ENCODE peak calls at places on chromosome 13, in eight cellular contexts. One of them, this sample, is unnamed.

GRCh38 chr13:22735381-22735995 is 445.3 kb upstream of the SGCG start:
- ATAC-seq in T-helper 17 cell: no peak
- ATAC-seq in CD4-positive, alpha-beta T cell: no peak
- ATAC-seq in T-cell: no peak
- ATAC-seq in activated CD8-positive, alpha-beta T cell treated with anti-CD3 and anti-CD28 coated beads, Interleukin-2, amount 10 ng/mL, durations not matched to agents 7 days and 5 days: no peak
- ATAC-seq in naive thymus-derived CD8-positive, alpha-beta T cell: no peak
- ATAC-seq in activated naive CD8-positive, alpha-beta T cell treated with anti-CD3 and anti-CD28 coated beads, Interleukin-2, amount 50 U/mL, for 24 hours: no peak
- ATAC-seq in omental fat pad: no peak
- ATAC-seq in this sample: no peak

GRCh38 chr13:91358384-91358776 is 10.9 kb downstream of the MIR17HG start:
- ATAC-seq in naive thymus-derived CD8-positive, alpha-beta T cell: no peak
- ATAC-seq in omental fat pad: no peak
- ATAC-seq in T-helper 17 cell: no peak
- ATAC-seq in activated CD8-positive, alpha-beta T cell treated with anti-CD3 and anti-CD28 coated beads, Interleukin-2, amount 10 ng/mL, durations not matched to agents 7 days and 5 days: no peak
- ATAC-seq in CD4-positive, alpha-beta T cell: no peak
- ATAC-seq in activated naive CD8-positive, alpha-beta T cell treated with anti-CD3 and anti-CD28 coated beads, Interleukin-2, amount 50 U/mL, for 24 hours: no peak
- ATAC-seq in T-cell: no peak
- ATAC-seq in this sample: peak; percentile 8

GRCh38 chr13:100490692-100491091 is 97.9 kb downstream of the GGACT start:
- ATAC-seq in naive thymus-derived CD8-positive, alpha-beta T cell: no peak
- ATAC-seq in T-cell: no peak
- ATAC-seq in omental fat pad: no peak
- ATAC-seq in CD4-positive, alpha-beta T cell: no peak
- ATAC-seq in T-helper 17 cell: no peak
- ATAC-seq in activated naive CD8-positive, alpha-beta T cell treated with anti-CD3 and anti-CD28 coated beads, Interleukin-2, amount 50 U/mL, for 24 hours: no peak
- ATAC-seq in activated CD8-positive, alpha-beta T cell treated with anti-CD3 and anti-CD28 coated beads, Interleukin-2, amount 10 ng/mL, durations not matched to agents 7 days and 5 days: no peak
- ATAC-seq in this sample: no peak

GRCh38 chr13:50449465-50449864 is 394.0 kb downstream of the DLEU7 start:
- ATAC-seq in activated naive CD8-positive, alpha-beta T cell treated with anti-CD3 and anti-CD28 coated beads, Interleukin-2, amount 50 U/mL, for 24 hours: peak; percentile 80
- ATAC-seq in T-cell: no peak
- ATAC-seq in omental fat pad: no peak
- ATAC-seq in activated CD8-positive, alpha-beta T cell treated with anti-CD3 and anti-CD28 coated beads, Interleukin-2, amount 10 ng/mL, durations not matched to agents 7 days and 5 days: no peak
- ATAC-seq in CD4-positive, alpha-beta T cell: no peak
- ATAC-seq in T-helper 17 cell: no peak
- ATAC-seq in naive thymus-derived CD8-positive, alpha-beta T cell: no peak
- ATAC-seq in this sample: no peak

GRCh38 chr13:38417727-38418126 is 68.1 kb downstream of the UFM1 start:
- ATAC-seq in activated naive CD8-positive, alpha-beta T cell treated with anti-CD3 and anti-CD28 coated beads, Interleukin-2, amount 50 U/mL, for 24 hours: peak; percentile 63
- ATAC-seq in CD4-positive, alpha-beta T cell: no peak
- ATAC-seq in omental fat pad: no peak
- ATAC-seq in naive thymus-derived CD8-positive, alpha-beta T cell: no peak
- ATAC-seq in T-cell: no peak
- ATAC-seq in T-helper 17 cell: peak; percentile 25
- ATAC-seq in activated CD8-positive, alpha-beta T cell treated with anti-CD3 and anti-CD28 coated beads, Interleukin-2, amount 10 ng/mL, durations not matched to agents 7 days and 5 days: peak; percentile 51
- ATAC-seq in this sample: peak; percentile 58

GRCh38 chr13:113393572-113394503 is 29.9 kb upstream of the GRTP1 start:
- ATAC-seq in activated naive CD8-positive, alpha-beta T cell treated with anti-CD3 and anti-CD28 coated beads, Interleukin-2, amount 50 U/mL, for 24 hours: peak; percentile 95
- ATAC-seq in naive thymus-derived CD8-positive, alpha-beta T cell: peak; percentile 95
- ATAC-seq in T-cell: peak; percentile 95
- ATAC-seq in T-helper 17 cell: peak; percentile 99
- ATAC-seq in activated CD8-positive, alpha-beta T cell treated with anti-CD3 and anti-CD28 coated beads, Interleukin-2, amount 10 ng/mL, durations not matched to agents 7 days and 5 days: peak; percentile 98
- ATAC-seq in CD4-positive, alpha-beta T cell: peak; percentile 96
- ATAC-seq in omental fat pad: peak; percentile 85
- ATAC-seq in this sample: peak; percentile 97

GRCh38 chr13:33109319-33109718 is 93.1 kb downstream of the KL start:
- ATAC-seq in CD4-positive, alpha-beta T cell: no peak
- ATAC-seq in omental fat pad: no peak
- ATAC-seq in T-helper 17 cell: no peak
- ATAC-seq in naive thymus-derived CD8-positive, alpha-beta T cell: no peak
- ATAC-seq in activated CD8-positive, alpha-beta T cell treated with anti-CD3 and anti-CD28 coated beads, Interleukin-2, amount 10 ng/mL, durations not matched to agents 7 days and 5 days: no peak
- ATAC-seq in activated naive CD8-positive, alpha-beta T cell treated with anti-CD3 and anti-CD28 coated beads, Interleukin-2, amount 50 U/mL, for 24 hours: no peak
- ATAC-seq in T-cell: no peak
- ATAC-seq in this sample: no peak

GRCh38 chr13:77507931-77508776 is 27.4 kb upstream of the SCEL start:
- ATAC-seq in T-cell: no peak
- ATAC-seq in T-helper 17 cell: no peak
- ATAC-seq in omental fat pad: peak; percentile 50
- ATAC-seq in activated CD8-positive, alpha-beta T cell treated with anti-CD3 and anti-CD28 coated beads, Interleukin-2, amount 10 ng/mL, durations not matched to agents 7 days and 5 days: no peak
- ATAC-seq in naive thymus-derived CD8-positive, alpha-beta T cell: no peak
- ATAC-seq in CD4-positive, alpha-beta T cell: no peak
- ATAC-seq in activated naive CD8-positive, alpha-beta T cell treated with anti-CD3 and anti-CD28 coated beads, Interleukin-2, amount 50 U/mL, for 24 hours: peak; percentile 61
- ATAC-seq in this sample: peak; percentile 88

GRCh38 chr13:49791753-49792549 is 531 bp downstream of the KPNA3 start:
- ATAC-seq in CD4-positive, alpha-beta T cell: no peak
- ATAC-seq in activated naive CD8-positive, alpha-beta T cell treated with anti-CD3 and anti-CD28 coated beads, Interleukin-2, amount 50 U/mL, for 24 hours: peak; percentile 12
- ATAC-seq in T-helper 17 cell: no peak
- ATAC-seq in activated CD8-positive, alpha-beta T cell treated with anti-CD3 and anti-CD28 coated beads, Interleukin-2, amount 10 ng/mL, durations not matched to agents 7 days and 5 days: peak; percentile 18
- ATAC-seq in naive thymus-derived CD8-positive, alpha-beta T cell: peak; percentile 11
- ATAC-seq in omental fat pad: peak; percentile 21
- ATAC-seq in T-cell: no peak
- ATAC-seq in this sample: peak; percentile 10

GRCh38 chr13:50341526-50341925 is 326.3 kb downstream of the KCNRG start:
- ATAC-seq in CD4-positive, alpha-beta T cell: no peak
- ATAC-seq in T-cell: no peak
- ATAC-seq in activated CD8-positive, alpha-beta T cell treated with anti-CD3 and anti-CD28 coated beads, Interleukin-2, amount 10 ng/mL, durations not matched to agents 7 days and 5 days: no peak
- ATAC-seq in activated naive CD8-positive, alpha-beta T cell treated with anti-CD3 and anti-CD28 coated beads, Interleukin-2, amount 50 U/mL, for 24 hours: no peak
- ATAC-seq in T-helper 17 cell: no peak
- ATAC-seq in omental fat pad: no peak
- ATAC-seq in naive thymus-derived CD8-positive, alpha-beta T cell: no peak
- ATAC-seq in this sample: no peak

GRCh38 chr13:113220877-113221276 is 11.5 kb downstream of the CUL4A start:
- ATAC-seq in T-helper 17 cell: peak; percentile 51
- ATAC-seq in omental fat pad: no peak
- ATAC-seq in naive thymus-derived CD8-positive, alpha-beta T cell: peak; percentile 50
- ATAC-seq in activated CD8-positive, alpha-beta T cell treated with anti-CD3 and anti-CD28 coated beads, Interleukin-2, amount 10 ng/mL, durations not matched to agents 7 days and 5 days: no peak
- ATAC-seq in CD4-positive, alpha-beta T cell: peak; percentile 54
- ATAC-seq in activated naive CD8-positive, alpha-beta T cell treated with anti-CD3 and anti-CD28 coated beads, Interleukin-2, amount 50 U/mL, for 24 hours: no peak
- ATAC-seq in T-cell: peak; percentile 49
- ATAC-seq in this sample: peak; percentile 36

GRCh38 chr13:99992376-99992775 is 10.8 kb downstream of the ZIC2 start:
- ATAC-seq in activated CD8-positive, alpha-beta T cell treated with anti-CD3 and anti-CD28 coated beads, Interleukin-2, amount 10 ng/mL, durations not matched to agents 7 days and 5 days: no peak
- ATAC-seq in CD4-positive, alpha-beta T cell: no peak
- ATAC-seq in naive thymus-derived CD8-positive, alpha-beta T cell: no peak
- ATAC-seq in T-cell: no peak
- ATAC-seq in activated naive CD8-positive, alpha-beta T cell treated with anti-CD3 and anti-CD28 coated beads, Interleukin-2, amount 50 U/mL, for 24 hours: no peak
- ATAC-seq in omental fat pad: no peak
- ATAC-seq in T-helper 17 cell: no peak
- ATAC-seq in this sample: no peak

GRCh38 chr13:111346281-111346680 is 25.8 kb downstream of the TEX29 start:
- ATAC-seq in CD4-positive, alpha-beta T cell: no peak
- ATAC-seq in T-helper 17 cell: no peak
- ATAC-seq in activated naive CD8-positive, alpha-beta T cell treated with anti-CD3 and anti-CD28 coated beads, Interleukin-2, amount 50 U/mL, for 24 hours: no peak
- ATAC-seq in naive thymus-derived CD8-positive, alpha-beta T cell: no peak
- ATAC-seq in T-cell: no peak
- ATAC-seq in omental fat pad: no peak
- ATAC-seq in activated CD8-positive, alpha-beta T cell treated with anti-CD3 and anti-CD28 coated beads, Interleukin-2, amount 10 ng/mL, durations not matched to agents 7 days and 5 days: no peak
- ATAC-seq in this sample: no peak

GRCh38 chr13:51688937-51689336 is 104.7 kb downstream of the WDFY2 start:
- ATAC-seq in CD4-positive, alpha-beta T cell: no peak
- ATAC-seq in omental fat pad: no peak
- ATAC-seq in T-helper 17 cell: no peak
- ATAC-seq in T-cell: no peak
- ATAC-seq in naive thymus-derived CD8-positive, alpha-beta T cell: no peak
- ATAC-seq in activated CD8-positive, alpha-beta T cell treated with anti-CD3 and anti-CD28 coated beads, Interleukin-2, amount 10 ng/mL, durations not matched to agents 7 days and 5 days: no peak
- ATAC-seq in activated naive CD8-positive, alpha-beta T cell treated with anti-CD3 and anti-CD28 coated beads, Interleukin-2, amount 50 U/mL, for 24 hours: no peak
- ATAC-seq in this sample: no peak

GRCh38 chr13:99196466-99197256 is 4.0 kb upstream of the UBAC2 start:
- ATAC-seq in activated CD8-positive, alpha-beta T cell treated with anti-CD3 and anti-CD28 coated beads, Interleukin-2, amount 10 ng/mL, durations not matched to agents 7 days and 5 days: no peak
- ATAC-seq in CD4-positive, alpha-beta T cell: no peak
- ATAC-seq in T-helper 17 cell: no peak
- ATAC-seq in naive thymus-derived CD8-positive, alpha-beta T cell: no peak
- ATAC-seq in activated naive CD8-positive, alpha-beta T cell treated with anti-CD3 and anti-CD28 coated beads, Interleukin-2, amount 50 U/mL, for 24 hours: no peak
- ATAC-seq in T-cell: no peak
- ATAC-seq in omental fat pad: no peak
- ATAC-seq in this sample: no peak

GRCh38 chr13:59901191-59901590 is 262.5 kb downstream of the DIAPH3 start:
- ATAC-seq in naive thymus-derived CD8-positive, alpha-beta T cell: no peak
- ATAC-seq in T-helper 17 cell: no peak
- ATAC-seq in CD4-positive, alpha-beta T cell: no peak
- ATAC-seq in T-cell: no peak
- ATAC-seq in activated CD8-positive, alpha-beta T cell treated with anti-CD3 and anti-CD28 coated beads, Interleukin-2, amount 10 ng/mL, durations not matched to agents 7 days and 5 days: no peak
- ATAC-seq in omental fat pad: no peak
- ATAC-seq in activated naive CD8-positive, alpha-beta T cell treated with anti-CD3 and anti-CD28 coated beads, Interleukin-2, amount 50 U/mL, for 24 hours: no peak
- ATAC-seq in this sample: no peak

GRCh38 chr13:61563645-61564044 is 148.0 kb upstream of the PCDH20 start:
- ATAC-seq in omental fat pad: no peak
- ATAC-seq in T-cell: no peak
- ATAC-seq in naive thymus-derived CD8-positive, alpha-beta T cell: no peak
- ATAC-seq in activated CD8-positive, alpha-beta T cell treated with anti-CD3 and anti-CD28 coated beads, Interleukin-2, amount 10 ng/mL, durations not matched to agents 7 days and 5 days: no peak
- ATAC-seq in activated naive CD8-positive, alpha-beta T cell treated with anti-CD3 and anti-CD28 coated beads, Interleukin-2, amount 50 U/mL, for 24 hours: no peak
- ATAC-seq in CD4-positive, alpha-beta T cell: no peak
- ATAC-seq in T-helper 17 cell: no peak
- ATAC-seq in this sample: no peak

GRCh38 chr13:91270031-91270430 is 77.5 kb upstream of the MIR17HG start:
- ATAC-seq in T-helper 17 cell: no peak
- ATAC-seq in naive thymus-derived CD8-positive, alpha-beta T cell: no peak
- ATAC-seq in activated CD8-positive, alpha-beta T cell treated with anti-CD3 and anti-CD28 coated beads, Interleukin-2, amount 10 ng/mL, durations not matched to agents 7 days and 5 days: no peak
- ATAC-seq in activated naive CD8-positive, alpha-beta T cell treated with anti-CD3 and anti-CD28 coated beads, Interleukin-2, amount 50 U/mL, for 24 hours: no peak
- ATAC-seq in T-cell: no peak
- ATAC-seq in omental fat pad: no peak
- ATAC-seq in CD4-positive, alpha-beta T cell: no peak
- ATAC-seq in this sample: no peak

GRCh38 chr13:76148374-76148773 is 512.2 kb downstream of the LMO7 start:
- ATAC-seq in naive thymus-derived CD8-positive, alpha-beta T cell: no peak
- ATAC-seq in omental fat pad: no peak
- ATAC-seq in activated CD8-positive, alpha-beta T cell treated with anti-CD3 and anti-CD28 coated beads, Interleukin-2, amount 10 ng/mL, durations not matched to agents 7 days and 5 days: no peak
- ATAC-seq in activated naive CD8-positive, alpha-beta T cell treated with anti-CD3 and anti-CD28 coated beads, Interleukin-2, amount 50 U/mL, for 24 hours: no peak
- ATAC-seq in T-helper 17 cell: no peak
- ATAC-seq in CD4-positive, alpha-beta T cell: no peak
- ATAC-seq in T-cell: no peak
- ATAC-seq in this sample: no peak

GRCh38 chr13:103799028-103799427 is 732.8 kb upstream of the SLC10A2 start:
- ATAC-seq in CD4-positive, alpha-beta T cell: no peak
- ATAC-seq in naive thymus-derived CD8-positive, alpha-beta T cell: no peak
- ATAC-seq in activated CD8-positive, alpha-beta T cell treated with anti-CD3 and anti-CD28 coated beads, Interleukin-2, amount 10 ng/mL, durations not matched to agents 7 days and 5 days: no peak
- ATAC-seq in T-helper 17 cell: no peak
- ATAC-seq in T-cell: no peak
- ATAC-seq in activated naive CD8-positive, alpha-beta T cell treated with anti-CD3 and anti-CD28 coated beads, Interleukin-2, amount 50 U/mL, for 24 hours: no peak
- ATAC-seq in omental fat pad: no peak
- ATAC-seq in this sample: no peak

GRCh38 chr13:49641810-49642291 is 13.5 kb downstream of the ARL11 start:
- ATAC-seq in T-cell: no peak
- ATAC-seq in activated naive CD8-positive, alpha-beta T cell treated with anti-CD3 and anti-CD28 coated beads, Interleukin-2, amount 50 U/mL, for 24 hours: no peak
- ATAC-seq in T-helper 17 cell: no peak
- ATAC-seq in naive thymus-derived CD8-positive, alpha-beta T cell: no peak
- ATAC-seq in activated CD8-positive, alpha-beta T cell treated with anti-CD3 and anti-CD28 coated beads, Interleukin-2, amount 10 ng/mL, durations not matched to agents 7 days and 5 days: no peak
- ATAC-seq in omental fat pad: peak; percentile 78
- ATAC-seq in CD4-positive, alpha-beta T cell: no peak
- ATAC-seq in this sample: peak; percentile 64

GRCh38 chr13:45941261-45941660 is 89.7 kb upstream of the SIAH3 start:
- ATAC-seq in activated naive CD8-positive, alpha-beta T cell treated with anti-CD3 and anti-CD28 coated beads, Interleukin-2, amount 50 U/mL, for 24 hours: no peak
- ATAC-seq in CD4-positive, alpha-beta T cell: no peak
- ATAC-seq in activated CD8-positive, alpha-beta T cell treated with anti-CD3 and anti-CD28 coated beads, Interleukin-2, amount 10 ng/mL, durations not matched to agents 7 days and 5 days: no peak
- ATAC-seq in T-cell: no peak
- ATAC-seq in omental fat pad: no peak
- ATAC-seq in naive thymus-derived CD8-positive, alpha-beta T cell: no peak
- ATAC-seq in T-helper 17 cell: no peak
- ATAC-seq in this sample: peak; percentile 41

GRCh38 chr13:113427562-113428468 is 25.5 kb downstream of the ADPRHL1 start:
- ATAC-seq in omental fat pad: no peak
- ATAC-seq in naive thymus-derived CD8-positive, alpha-beta T cell: no peak
- ATAC-seq in T-helper 17 cell: no peak
- ATAC-seq in T-cell: no peak
- ATAC-seq in CD4-positive, alpha-beta T cell: no peak
- ATAC-seq in activated naive CD8-positive, alpha-beta T cell treated with anti-CD3 and anti-CD28 coated beads, Interleukin-2, amount 50 U/mL, for 24 hours: no peak
- ATAC-seq in activated CD8-positive, alpha-beta T cell treated with anti-CD3 and anti-CD28 coated beads, Interleukin-2, amount 10 ng/mL, durations not matched to agents 7 days and 5 days: no peak
- ATAC-seq in this sample: no peak

GRCh38 chr13:78657699-78658629 is 991 bp downstream of the OBI1 start:
- ATAC-seq in CD4-positive, alpha-beta T cell: no peak
- ATAC-seq in activated naive CD8-positive, alpha-beta T cell treated with anti-CD3 and anti-CD28 coated beads, Interleukin-2, amount 50 U/mL, for 24 hours: peak; percentile 20
- ATAC-seq in naive thymus-derived CD8-positive, alpha-beta T cell: no peak
- ATAC-seq in T-cell: no peak
- ATAC-seq in omental fat pad: no peak
- ATAC-seq in activated CD8-positive, alpha-beta T cell treated with anti-CD3 and anti-CD28 coated beads, Interleukin-2, amount 10 ng/mL, durations not matched to agents 7 days and 5 days: peak; percentile 14
- ATAC-seq in T-helper 17 cell: no peak
- ATAC-seq in this sample: peak; percentile 9

GRCh38 chr13:51276684-51277083 is 54.5 kb downstream of the FAM124A start:
- ATAC-seq in T-cell: no peak
- ATAC-seq in naive thymus-derived CD8-positive, alpha-beta T cell: no peak
- ATAC-seq in activated naive CD8-positive, alpha-beta T cell treated with anti-CD3 and anti-CD28 coated beads, Interleukin-2, amount 50 U/mL, for 24 hours: no peak
- ATAC-seq in CD4-positive, alpha-beta T cell: no peak
- ATAC-seq in omental fat pad: no peak
- ATAC-seq in activated CD8-positive, alpha-beta T cell treated with anti-CD3 and anti-CD28 coated beads, Interleukin-2, amount 10 ng/mL, durations not matched to agents 7 days and 5 days: no peak
- ATAC-seq in T-helper 17 cell: no peak
- ATAC-seq in this sample: no peak

GRCh38 chr13:20363162-20363561 is 131.0 kb upstream of the GJB6 start:
- ATAC-seq in activated CD8-positive, alpha-beta T cell treated with anti-CD3 and anti-CD28 coated beads, Interleukin-2, amount 10 ng/mL, durations not matched to agents 7 days and 5 days: no peak
- ATAC-seq in omental fat pad: no peak
- ATAC-seq in T-cell: no peak
- ATAC-seq in T-helper 17 cell: no peak
- ATAC-seq in CD4-positive, alpha-beta T cell: no peak
- ATAC-seq in naive thymus-derived CD8-positive, alpha-beta T cell: no peak
- ATAC-seq in activated naive CD8-positive, alpha-beta T cell treated with anti-CD3 and anti-CD28 coated beads, Interleukin-2, amount 50 U/mL, for 24 hours: no peak
- ATAC-seq in this sample: no peak

GRCh38 chr13:73303858-73304257 is 245.1 kb downstream of the KLF5 start:
- ATAC-seq in activated naive CD8-positive, alpha-beta T cell treated with anti-CD3 and anti-CD28 coated beads, Interleukin-2, amount 50 U/mL, for 24 hours: peak; percentile 54
- ATAC-seq in T-cell: no peak
- ATAC-seq in T-helper 17 cell: no peak
- ATAC-seq in naive thymus-derived CD8-positive, alpha-beta T cell: no peak
- ATAC-seq in CD4-positive, alpha-beta T cell: no peak
- ATAC-seq in activated CD8-positive, alpha-beta T cell treated with anti-CD3 and anti-CD28 coated beads, Interleukin-2, amount 10 ng/mL, durations not matched to agents 7 days and 5 days: no peak
- ATAC-seq in omental fat pad: no peak
- ATAC-seq in this sample: no peak

GRCh38 chr13:19882231-19882630 is 18.8 kb upstream of the ZMYM5 start:
- ATAC-seq in naive thymus-derived CD8-positive, alpha-beta T cell: no peak
- ATAC-seq in omental fat pad: no peak
- ATAC-seq in activated CD8-positive, alpha-beta T cell treated with anti-CD3 and anti-CD28 coated beads, Interleukin-2, amount 10 ng/mL, durations not matched to agents 7 days and 5 days: no peak
- ATAC-seq in T-cell: no peak
- ATAC-seq in CD4-positive, alpha-beta T cell: no peak
- ATAC-seq in activated naive CD8-positive, alpha-beta T cell treated with anti-CD3 and anti-CD28 coated beads, Interleukin-2, amount 50 U/mL, for 24 hours: no peak
- ATAC-seq in T-helper 17 cell: no peak
- ATAC-seq in this sample: no peak

GRCh38 chr13:39777021-39777420 is 121.6 kb downstream of the COG6 start:
- ATAC-seq in activated CD8-positive, alpha-beta T cell treated with anti-CD3 and anti-CD28 coated beads, Interleukin-2, amount 10 ng/mL, durations not matched to agents 7 days and 5 days: no peak
- ATAC-seq in T-cell: no peak
- ATAC-seq in T-helper 17 cell: no peak
- ATAC-seq in omental fat pad: no peak
- ATAC-seq in activated naive CD8-positive, alpha-beta T cell treated with anti-CD3 and anti-CD28 coated beads, Interleukin-2, amount 50 U/mL, for 24 hours: no peak
- ATAC-seq in CD4-positive, alpha-beta T cell: no peak
- ATAC-seq in naive thymus-derived CD8-positive, alpha-beta T cell: no peak
- ATAC-seq in this sample: no peak

GRCh38 chr13:80873589-80873988 is 532.7 kb upstream of the SPRY2 start:
- ATAC-seq in activated naive CD8-positive, alpha-beta T cell treated with anti-CD3 and anti-CD28 coated beads, Interleukin-2, amount 50 U/mL, for 24 hours: peak; percentile 78
- ATAC-seq in CD4-positive, alpha-beta T cell: no peak
- ATAC-seq in naive thymus-derived CD8-positive, alpha-beta T cell: no peak
- ATAC-seq in T-helper 17 cell: no peak
- ATAC-seq in activated CD8-positive, alpha-beta T cell treated with anti-CD3 and anti-CD28 coated beads, Interleukin-2, amount 10 ng/mL, durations not matched to agents 7 days and 5 days: no peak
- ATAC-seq in omental fat pad: no peak
- ATAC-seq in T-cell: peak; percentile 46
- ATAC-seq in this sample: no peak

GRCh38 chr13:67238277-67238859 is 8.2 kb upstream of the PCDH9 start:
- ATAC-seq in T-helper 17 cell: peak; percentile 50
- ATAC-seq in activated CD8-positive, alpha-beta T cell treated with anti-CD3 and anti-CD28 coated beads, Interleukin-2, amount 10 ng/mL, durations not matched to agents 7 days and 5 days: no peak
- ATAC-seq in activated naive CD8-positive, alpha-beta T cell treated with anti-CD3 and anti-CD28 coated beads, Interleukin-2, amount 50 U/mL, for 24 hours: no peak
- ATAC-seq in CD4-positive, alpha-beta T cell: peak; percentile 63
- ATAC-seq in naive thymus-derived CD8-positive, alpha-beta T cell: no peak
- ATAC-seq in T-cell: peak; percentile 54
- ATAC-seq in omental fat pad: no peak
- ATAC-seq in this sample: peak; percentile 56

GRCh38 chr13:30179547-30180256 is 127.6 kb downstream of the KATNAL1 start:
- ATAC-seq in CD4-positive, alpha-beta T cell: no peak
- ATAC-seq in omental fat pad: no peak
- ATAC-seq in T-cell: no peak
- ATAC-seq in naive thymus-derived CD8-positive, alpha-beta T cell: no peak
- ATAC-seq in T-helper 17 cell: no peak
- ATAC-seq in activated naive CD8-positive, alpha-beta T cell treated with anti-CD3 and anti-CD28 coated beads, Interleukin-2, amount 50 U/mL, for 24 hours: no peak
- ATAC-seq in activated CD8-positive, alpha-beta T cell treated with anti-CD3 and anti-CD28 coated beads, Interleukin-2, amount 10 ng/mL, durations not matched to agents 7 days and 5 days: no peak
- ATAC-seq in this sample: no peak

GRCh38 chr13:31890946-31891345 is 140.6 kb upstream of the FRY start:
- ATAC-seq in activated CD8-positive, alpha-beta T cell treated with anti-CD3 and anti-CD28 coated beads, Interleukin-2, amount 10 ng/mL, durations not matched to agents 7 days and 5 days: no peak
- ATAC-seq in CD4-positive, alpha-beta T cell: no peak
- ATAC-seq in naive thymus-derived CD8-positive, alpha-beta T cell: no peak
- ATAC-seq in T-helper 17 cell: no peak
- ATAC-seq in activated naive CD8-positive, alpha-beta T cell treated with anti-CD3 and anti-CD28 coated beads, Interleukin-2, amount 50 U/mL, for 24 hours: no peak
- ATAC-seq in T-cell: no peak
- ATAC-seq in omental fat pad: no peak
- ATAC-seq in this sample: peak; percentile 32

GRCh38 chr13:44331912-44332840 is 41.4 kb upstream of the SERP2 start:
- ATAC-seq in T-cell: no peak
- ATAC-seq in CD4-positive, alpha-beta T cell: no peak
- ATAC-seq in activated naive CD8-positive, alpha-beta T cell treated with anti-CD3 and anti-CD28 coated beads, Interleukin-2, amount 50 U/mL, for 24 hours: no peak
- ATAC-seq in activated CD8-positive, alpha-beta T cell treated with anti-CD3 and anti-CD28 coated beads, Interleukin-2, amount 10 ng/mL, durations not matched to agents 7 days and 5 days: no peak
- ATAC-seq in omental fat pad: peak; percentile 91
- ATAC-seq in T-helper 17 cell: no peak
- ATAC-seq in naive thymus-derived CD8-positive, alpha-beta T cell: no peak
- ATAC-seq in this sample: peak; percentile 87